ENCODE peak calls at places on chromosome 19, in four cellular contexts. M is osteocyte, K is fibroblast of pulmonary artery, F is mucosa of descending colon. A is an unnamed sample.
A peak's percentile ranks its signal among the peaks of the same experiment; 100 is the strongest.

GRCh38 chr19:11140896-11141295 is 14.7 kb downstream of the SPC24 start:
- DNase-seq in M (no peak), K (no peak), F (no peak), A (no peak)

GRCh38 chr19:37926711-37927110 is 19.7 kb downstream of the SIPA1L3 start:
- DNase-seq in M (no peak), K (no peak), F (no peak), A (no peak)

GRCh38 chr19:34237283-34237682 is 17.1 kb upstream of the GARRE1 start:
- DNase-seq in M (no peak), K (no peak), F (no peak), A (no peak)

GRCh38 chr19:28990522-28990921 is 222.4 kb downstream of the UQCRFS1 start:
- DNase-seq in M (no peak), K (no peak), F (no peak), A (no peak)

GRCh38 chr19:35347171-35347929 is at the start of gene FFAR1:
- DNase-seq in M (peak; percentile 44), K (no peak), F (peak; percentile 44), A (no peak)

GRCh38 chr19:46390866-46391265 is 22.5 kb downstream of the CCDC8 start:
- DNase-seq in M (no peak), K (no peak), F (no peak), A (no peak)

GRCh38 chr19:58328999-58329398 is 2.2 kb downstream of the ZSCAN22 start:
- DNase-seq in M (no peak), K (no peak), F (no peak), A (no peak)

GRCh38 chr19:10368101-10368803 is 12.1 kb downstream of the TYK2 start:
- DNase-seq in M (no peak), K (no peak), F (no peak), A (no peak)

GRCh38 chr19:14674764-14675163 is at the start of gene ADGRE3:
- DNase-seq in M (no peak), K (no peak), F (no peak), A (no peak)

DNA sequence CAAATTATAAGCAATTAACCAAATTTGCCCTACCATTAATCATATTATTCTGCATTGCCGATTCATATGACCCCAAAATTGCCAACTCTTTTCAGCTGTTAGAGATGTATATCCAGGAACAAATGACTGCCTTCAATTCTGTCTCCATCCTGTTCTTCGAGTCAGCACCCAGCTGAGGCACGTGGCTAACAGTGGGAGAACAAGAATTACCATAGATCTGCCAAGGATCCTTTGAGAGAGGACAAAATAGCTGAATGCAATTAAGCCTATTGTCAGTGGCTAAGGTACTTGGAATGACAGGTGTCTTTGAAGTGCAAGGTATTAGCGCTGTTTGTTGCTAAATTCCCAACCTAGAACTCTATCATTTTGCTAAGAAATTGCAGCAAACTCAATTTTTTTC is 426.1 kb downstream of the TSHZ3 start:
- DNase-seq in M (no peak), K (no peak), F (no peak), A (no peak)
- TF ChIP-seq CTCF in M (no peak), K (no peak), F (no peak), A (no peak)

GRCh38 chr19:49533551-49534488 is 6.0 kb downstream of the RCN3 start:
- DNase-seq in M (peak; percentile 91), K (peak; percentile 58), F (peak; percentile 79), A (peak; percentile 61)
- TF ChIP-seq CTCF in M (peak; percentile 39), K (no peak), F (no peak), A (no peak)

GRCh38 chr19:42114412-42114811 is 17.8 kb downstream of the POU2F2 start:
- DNase-seq in M (no peak), K (no peak), F (no peak), A (no peak)

GRCh38 chr19:42115705-42116104 is 16.5 kb downstream of the POU2F2 start:
- DNase-seq in M (no peak), K (no peak), F (no peak), A (no peak)

GRCh38 chr19:42117076-42117475 is 15.2 kb downstream of the POU2F2 start:
- DNase-seq in M (no peak), K (no peak), F (no peak), A (no peak)

GRCh38 chr19:42115219-42115618 is 17.0 kb downstream of the POU2F2 start:
- DNase-seq in M (no peak), K (peak; percentile 44), F (no peak), A (no peak)

GRCh38 chr19:42116308-42117075 is 15.8 kb downstream of the POU2F2 start:
- DNase-seq in M (no peak), K (no peak), F (no peak), A (no peak)
- TF ChIP-seq CTCF in M (no peak), K (no peak), F (no peak), A (peak; percentile 25)

GRCh38 chr19:49690073-49690655 is 752 bp upstream of the CPT1C start:
- DNase-seq in M (no peak), K (no peak), F (no peak), A (no peak)

GRCh38 chr19:49690656-49691242 is at the start of gene CPT1C:
- DNase-seq in M (peak; percentile 91), K (peak; percentile 71), F (no peak), A (peak; percentile 69)

GRCh38 chr19:49687566-49688316 is 1.7 kb upstream of the ADM5 start:
- DNase-seq in M (no peak), K (peak; percentile 60), F (no peak), A (peak; percentile 51)

GRCh38 chr19:49688531-49689132 is 762 bp upstream of the ADM5 start:
- DNase-seq in M (no peak), K (no peak), F (no peak), A (no peak)

GRCh38 chr19:49689133-49690072 is at the start of gene ADM5:
- DNase-seq in M (no peak), K (no peak), F (no peak), A (no peak)
- TF ChIP-seq CTCF in M (peak; percentile 38), K (peak; percentile 41), F (no peak), A (peak; percentile 50)

GRCh38 chr19:31314849-31315620 is 34.2 kb downstream of the TSHZ3 start:
- DNase-seq in M (no peak), K (no peak), F (no peak), A (peak; percentile 17)
- TF ChIP-seq CTCF in M (peak; percentile 17), K (peak; percentile 23), F (no peak), A (peak; percentile 38)